ENCODE peak calls at places on chromosomes 1 and 21, in seven cellular contexts. Z is fibroblast of mammary gland, H is uterus, Q is fibroblast of villous mesenchyme, O is pancreas, U is GM06990, E is IMR-90. A is an unnamed sample.
A peak's percentile ranks its signal among the peaks of the same experiment; 100 is the strongest.

GRCh38 chr1:41380195-41380594 is 19.0 kb downstream of the FOXO6 start:
- DNase-seq in Z (no peak), H (no peak), Q (no peak), O (no peak), E (no peak), U (no peak), A (no peak)

GRCh38 chr1:165629848-165630628 is 996 bp upstream of the MGST3 start:
- DNase-seq in E (no peak), O (no peak), Z (no peak), H (no peak), Q (no peak), U (no peak), A (no peak)

GRCh38 chr1:28078680-28079626 is 9.5 kb downstream of the EYA3 start:
- DNase-seq in Z (peak; percentile 67), E (peak; percentile 88), U (no peak), H (no peak), Q (no peak), O (no peak), A (peak; percentile 90)

GRCh38 chr1:59043796-59044195 is 253.1 kb upstream of the FGGY start:
- DNase-seq in Z (peak; percentile 97), Q (peak; percentile 98), H (peak; percentile 93), E (peak; percentile 89), U (no peak), O (peak; percentile 37), A (peak; percentile 21)

GRCh38 chr1:156582388-156583022 is 3.0 kb downstream of the TTC24 start:
- DNase-seq in H (no peak), O (no peak), U (no peak), Z (no peak), Q (no peak), E (no peak), A (no peak)

GRCh38 chr1:85225624-85226380 is 25.0 kb upstream of the SYDE2 start:
- DNase-seq in U (no peak), H (no peak), E (no peak), Z (no peak), O (no peak), Q (no peak), A (no peak)

GRCh38 chr21:36183144-36183795 is 26.6 kb downstream of the DOP1B start:
- DNase-seq in Z (peak; percentile 34), U (no peak), O (no peak), H (no peak), E (no peak), Q (no peak), A (no peak)

GRCh38 chr1:155591770-155592169 is 18.2 kb upstream of the MSTO1 start:
- DNase-seq in U (no peak), Q (peak; percentile 75), E (peak; percentile 68), O (no peak), H (peak; percentile 31), Z (peak; percentile 78), A (no peak)

GRCh38 chr1:240609527-240610060 is 2.4 kb downstream of the GREM2 start:
- DNase-seq in Q (no peak), E (no peak), O (no peak), U (no peak), Z (no peak), H (no peak), A (no peak)

GRCh38 chr1:240607006-240607405 is 4.9 kb downstream of the GREM2 start:
- DNase-seq in O (no peak), Z (no peak), U (no peak), E (peak; percentile 24), Q (no peak), H (no peak), A (no peak)

GRCh38 chr1:240611228-240611618 is 732 bp downstream of the GREM2 start:
- DNase-seq in H (no peak), Z (no peak), O (no peak), Q (no peak), E (no peak), U (no peak), A (no peak)

GRCh38 chr1:240611619-240612490 is at the start of gene GREM2:
- DNase-seq in Z (peak; percentile 95), O (peak; percentile 13), H (peak; percentile 70), Q (peak; percentile 93), U (peak; percentile 18), E (peak; percentile 95), A (peak; percentile 29)

DNA sequence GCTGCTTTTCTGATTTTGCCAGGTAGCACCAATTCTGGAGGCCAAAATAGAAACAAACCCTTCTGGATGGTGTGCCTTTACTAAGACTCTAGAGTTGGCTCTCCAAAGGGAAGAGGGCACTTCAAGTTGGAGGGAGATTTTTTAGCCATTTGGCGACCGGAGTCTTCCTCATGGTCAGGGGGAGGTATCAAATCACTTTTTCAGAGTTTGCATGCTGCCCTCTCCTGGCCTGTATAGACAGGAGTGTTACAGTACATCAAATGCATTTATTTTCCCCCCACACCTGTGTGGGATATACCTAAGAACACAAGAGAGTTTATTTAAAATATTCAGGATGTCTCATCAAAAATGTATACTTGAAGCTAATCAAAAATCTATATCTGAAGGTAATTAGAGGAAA is 3.2 kb downstream of the GREM2 start:
- DNase-seq in Q (peak; percentile 3), U (no peak), H (peak; percentile 24), O (no peak), E (no peak), Z (peak; percentile 31), A (no peak)
- TF ChIP-seq CTCF in Q (peak; percentile 35), U (no peak), H (no peak), O (no peak), E (peak; percentile 40), Z (peak; percentile 45), A (peak; percentile 67)

DNA sequence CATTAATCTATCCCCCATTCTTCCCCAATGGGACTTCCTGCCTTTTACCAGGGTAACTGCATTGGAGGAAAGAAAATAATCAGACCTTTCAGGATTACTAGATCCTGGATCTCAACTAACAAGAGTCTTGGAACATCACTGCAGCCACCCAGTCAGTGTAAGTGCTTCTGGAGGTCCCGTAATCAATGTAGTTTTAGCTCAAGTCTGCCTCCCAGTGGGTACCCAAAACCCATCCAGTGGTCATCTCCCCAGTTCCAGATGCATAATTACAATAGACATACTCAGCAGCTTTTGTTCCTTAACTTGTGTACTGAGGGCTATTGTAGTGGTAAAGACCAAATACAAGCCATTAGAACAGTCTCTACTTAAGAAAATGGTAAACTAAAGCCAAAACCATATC is 319.1 kb downstream of the GPATCH2 start:
- DNase-seq in U (no peak), E (peak; percentile 20), O (no peak), H (no peak), Q (no peak), Z (peak; percentile 46), A (no peak)
- TF ChIP-seq CTCF in U (peak; percentile 31), E (peak; percentile 30), O (no peak), H (no peak), Q (no peak), Z (peak; percentile 44), A (peak; percentile 40)

GRCh38 chr21:46661211-46661625 is 25.7 kb downstream of the PRMT2 start:
- DNase-seq in O (peak; percentile 46), U (peak; percentile 30), E (peak; percentile 82), H (peak; percentile 55), Q (peak; percentile 86), Z (peak; percentile 85), A (peak; percentile 54)
- TF ChIP-seq CTCF in O (peak; percentile 43), U (no peak), E (peak; percentile 93), H (peak; percentile 75), Q (peak; percentile 75), Z (peak; percentile 52), A (peak; percentile 79)

GRCh38 chr1:77888071-77888428 is 374 bp upstream of the NEXN start:
- DNase-seq in E (peak; percentile 74), O (no peak), U (no peak), Z (peak; percentile 77), Q (peak; percentile 83), H (no peak), A (peak; percentile 34)
- TF ChIP-seq CTCF in E (no peak), O (no peak), U (no peak), Z (peak; percentile 10), Q (peak; percentile 26), H (no peak), A (peak; percentile 32)